ENCODE peak calls at places on chromosomes 12 and 14, in six cellular contexts. K, O, G, C, F and W are unnamed samples. For H3K4me1, the result is how much of the 10 kb centered on the place peaks cover.

GRCh38 chr14:79986251-79986650 is 225.1 kb downstream of the DIO2 start:
- DNase-seq in K (no peak), O (no peak), C (no peak), G (no peak), F (no peak), W (no peak)

GRCh38 chr12:53795927-53796326 is 44.1 kb upstream of the CISTR start:
- DNase-seq in F (no peak), C (no peak), K (no peak), G (no peak), O (no peak), W (no peak)

GRCh38 chr14:102508774-102509743 is 517 bp downstream of the ANKRD9 start:
- DNase-seq in O (peak), K (peak), F (peak), C (peak), G (peak), W (peak)

GRCh38 chr14:73465833-73466532 is 7.6 kb upstream of the NUMB start:
- DNase-seq in G (no peak), O (no peak), K (no peak), F (peak), C (no peak), W (no peak)

GRCh38 chr12:57110189-57111045 is 745 bp downstream of the STAT6 start:
- DNase-seq in O (peak), F (peak), G (peak), K (peak), C (peak), W (peak)

GRCh38 chr14:88941414-88941813 is 117.0 kb downstream of the TTC8 start:
- DNase-seq in K (no peak), G (no peak), C (no peak), O (no peak), F (no peak), W (no peak)

GRCh38 chr14:37139710-37140109 is 32.7 kb downstream of the SLC25A21 start:
- DNase-seq in F (no peak), C (no peak), K (no peak), O (no peak), G (no peak), W (no peak)

GRCh38 chr12:123387508-123388217 is 3.7 kb downstream of the KMT5A start:
- DNase-seq in K (no peak), C (peak), O (peak), G (peak), F (peak), W (no peak)

GRCh38 chr12:15756822-15757221 is 32.4 kb downstream of the EPS8 start:
- DNase-seq in F (no peak), K (no peak), O (no peak), C (peak), G (no peak), W (no peak)

GRCh38 chr12:28951941-28952340 is 197.1 kb upstream of the FAR2 start:
- DNase-seq in G (no peak), K (no peak), C (no peak), F (no peak), O (no peak), W (no peak)
- H3K4me1 ChIP-seq in G (under half), K (under half), C (under half), F (under half), O (under half), W (under half)

DNA sequence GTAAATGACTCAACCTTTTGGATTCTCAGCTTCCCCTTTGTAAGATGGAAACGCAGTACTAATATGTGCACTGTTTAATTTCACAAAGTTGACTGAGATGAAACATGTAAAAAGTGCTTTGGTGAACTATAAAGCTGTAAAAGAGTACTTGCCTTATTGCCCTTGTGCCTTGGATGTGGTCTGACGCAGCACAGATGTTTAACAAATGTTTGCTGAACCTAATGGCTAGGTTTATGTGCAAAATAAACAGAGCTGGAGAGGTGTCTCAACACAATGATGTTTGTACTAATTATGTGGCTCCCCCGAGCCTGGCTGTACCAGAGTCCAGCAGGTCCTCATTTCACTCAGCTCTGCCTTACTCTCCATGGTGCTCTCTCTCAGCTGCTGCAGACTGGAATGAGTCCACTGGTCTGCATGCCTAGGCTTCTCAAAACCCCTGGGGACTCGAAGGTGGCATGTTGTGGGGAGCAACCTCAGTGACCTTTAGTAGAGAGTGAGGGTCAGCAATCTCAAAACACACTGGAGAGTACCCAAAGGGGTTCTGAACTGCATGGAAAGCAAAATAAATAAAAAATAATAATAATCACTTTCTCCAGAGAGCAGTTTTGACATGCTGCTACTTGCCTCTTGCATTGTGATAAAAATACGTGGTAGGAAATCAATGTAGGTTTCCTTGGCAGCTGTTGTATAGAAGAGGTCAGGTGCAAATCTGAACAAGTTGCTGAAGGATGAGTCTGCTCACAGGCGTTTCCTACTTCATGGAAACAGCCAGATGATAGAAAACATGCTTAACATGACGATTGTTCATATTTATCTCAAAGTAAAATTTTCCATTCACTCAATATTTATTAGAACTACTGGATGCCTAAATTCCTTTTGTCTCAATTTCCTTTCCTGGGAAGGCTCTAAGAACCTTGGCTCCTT is 8.5 kb upstream of the AMIGO2 start:
- DNase-seq in O (peak), G (no peak), C (peak), K (no peak), F (peak), W (no peak)
- H3K4me1 ChIP-seq in O (under half), G (under half), C (half or more), K (under half), F (under half), W (under half)

GRCh38 chr12:64716839-64717455 is 42.3 kb downstream of the GNS start:
- DNase-seq in O (no peak), K (no peak), G (no peak), F (no peak), C (no peak), W (no peak)

GRCh38 chr12:64716373-64716772 is 42.8 kb downstream of the GNS start:
- DNase-seq in O (no peak), K (no peak), F (no peak), C (no peak), G (no peak), W (no peak)

GRCh38 chr12:64714551-64714968 is 44.6 kb downstream of the GNS start:
- DNase-seq in K (no peak), C (no peak), O (no peak), G (no peak), F (no peak), W (no peak)

GRCh38 chr12:64720884-64721283 is 38.3 kb downstream of the GNS start:
- DNase-seq in O (no peak), G (no peak), C (no peak), K (no peak), F (no peak), W (no peak)

DNA sequence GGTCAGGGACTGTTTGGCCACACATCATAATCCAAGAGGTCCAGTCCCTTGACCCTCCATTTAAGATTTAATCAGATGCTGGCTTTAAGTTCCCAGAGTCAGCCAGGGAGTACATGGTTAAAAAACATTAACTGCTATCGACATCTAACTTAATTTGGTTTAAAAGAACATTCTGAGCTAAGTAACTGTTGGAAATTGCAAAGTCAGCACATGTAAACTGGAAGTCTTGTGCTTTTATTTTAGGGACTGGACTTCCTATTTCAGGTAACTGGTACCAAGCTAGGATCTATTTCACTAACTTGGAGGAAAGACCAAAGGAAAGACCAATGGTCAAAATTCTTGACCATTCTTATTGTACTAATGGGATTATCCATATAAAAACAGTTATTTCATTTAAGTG is 40.6 kb downstream of the GNS start:
- DNase-seq in G (no peak), C (no peak), K (no peak), F (no peak), O (no peak), W (no peak)
- H3K4me1 ChIP-seq in G (under half), C (under half), K (under half), F (under half), O (under half), W (under half)

DNA sequence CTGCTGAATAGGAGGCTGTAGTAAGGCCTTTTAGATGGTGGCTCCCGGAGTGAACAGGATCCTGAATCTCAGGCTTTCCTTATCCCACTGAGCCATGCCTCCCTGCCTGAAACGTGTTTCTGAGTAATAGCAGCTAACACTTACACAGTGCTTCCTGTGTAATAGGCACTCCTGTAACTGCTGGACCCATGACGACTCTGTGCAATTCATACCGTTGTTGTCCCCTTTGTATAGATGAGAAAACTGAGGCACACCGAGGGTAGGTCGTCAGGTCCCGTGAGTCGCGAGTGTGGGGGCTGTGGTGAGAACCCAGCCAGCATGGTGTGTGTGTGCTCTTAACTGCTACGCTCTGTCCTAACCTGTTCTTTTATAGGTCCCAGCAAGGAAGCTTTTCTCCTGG is 193.6 kb downstream of the CACNA1C start:
- DNase-seq in O (no peak), K (no peak), F (no peak), G (no peak), C (no peak), W (no peak)
- H3K4me1 ChIP-seq in O (under half), K (under half), F (under half), G (under half), C (half or more), W (under half)

DNA sequence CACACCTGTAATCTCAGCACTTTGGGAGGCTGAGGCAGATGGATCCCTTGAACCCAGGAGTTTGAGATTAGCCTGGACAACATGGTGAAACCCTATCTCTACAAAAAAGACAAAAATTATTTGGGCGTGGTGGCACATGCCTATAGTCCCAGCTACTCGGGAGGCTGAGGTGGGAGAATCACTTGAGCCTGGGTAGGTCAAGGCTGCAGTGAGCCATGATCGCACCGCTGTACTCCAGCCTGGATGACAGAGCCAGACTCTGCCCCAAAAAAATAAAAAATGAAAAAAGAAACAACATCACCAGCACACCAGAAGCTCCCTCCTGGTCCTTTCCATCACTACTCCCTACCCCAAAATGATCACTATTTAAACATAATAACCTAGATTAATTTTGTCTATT is 2.6 kb downstream of the VEZT start:
- DNase-seq in F (no peak), G (no peak), C (no peak), K (no peak), O (no peak), W (no peak)
- H3K4me1 ChIP-seq in F (under half), G (under half), C (under half), K (under half), O (under half), W (under half)

GRCh38 chr14:50000215-50001145 is 107.6 kb downstream of the ARF6 start:
- DNase-seq in K (peak), G (peak), C (peak), O (peak), F (peak), W (no peak)

GRCh38 chr14:49999216-49999761 is 106.4 kb downstream of the ARF6 start:
- DNase-seq in C (peak), K (peak), F (peak), G (no peak), O (no peak), W (peak)

GRCh38 chr14:49999826-50000214 is 106.9 kb downstream of the ARF6 start:
- DNase-seq in C (no peak), F (no peak), G (no peak), O (no peak), K (no peak), W (no peak)

GRCh38 chr14:49995162-49995561 is 102.3 kb downstream of the ARF6 start:
- DNase-seq in F (no peak), K (no peak), O (no peak), G (no peak), C (no peak), W (no peak)

GRCh38 chr14:49997991-49998390 is 105.1 kb downstream of the ARF6 start:
- DNase-seq in F (no peak), O (no peak), G (no peak), K (no peak), C (no peak), W (no peak)
- H3K4me1 ChIP-seq in F (under half), O (under half), G (under half), K (under half), C (half or more), W (under half)